ENCODE peak calls at places on chromosomes 16 and 17, in four cellular contexts. Y, O, H and U are unnamed samples. For H3K27me3, the result is how much of the 10 kb centered on the place peaks cover.

GRCh38 chr17:44967026-44967906 is 837 bp downstream of the C1QL1 start:
- DNase-seq in H (peak), O (no peak), Y (peak), U (peak)

GRCh38 chr17:62099532-62099931 is 34.5 kb upstream of the MED13 start:
- DNase-seq in H (no peak), Y (no peak), O (no peak), U (no peak)

GRCh38 chr16:52069866-52070265 is 477.1 kb downstream of the TOX3 start:
- DNase-seq in Y (no peak), O (no peak), H (peak), U (peak)

GRCh38 chr16:29674188-29674587 is 4.8 kb upstream of the QPRT start:
- DNase-seq in H (no peak), O (no peak), Y (no peak), U (no peak)

GRCh38 chr16:72068930-72069329 is 5.9 kb downstream of the HPR start:
- DNase-seq in O (no peak), H (no peak), Y (no peak), U (no peak)

GRCh38 chr16:3431779-3432219 is 11.5 kb downstream of the ZNF597 start:
- DNase-seq in H (no peak), Y (peak), O (peak), U (no peak)

GRCh38 chr16:31458073-31458834 is 1.0 kb upstream of the ARMC5 start:
- DNase-seq in O (peak), Y (peak), H (peak), U (peak)

GRCh38 chr17:76481091-76481655 is 13.8 kb downstream of the AANAT start:
- DNase-seq in Y (no peak), O (no peak), H (no peak), U (no peak)

GRCh38 chr16:72291531-72291981 is 119.6 kb upstream of the PMFBP1 start:
- DNase-seq in H (no peak), O (no peak), Y (no peak), U (no peak)

GRCh38 chr16:16908058-16908457 is 529.1 kb downstream of the NPIPA7 start:
- DNase-seq in O (no peak), Y (no peak), H (no peak), U (no peak)

GRCh38 chr17:10752696-10753095 is 22.9 kb upstream of the TMEM220 start:
- DNase-seq in H (no peak), Y (no peak), O (no peak), U (no peak)

GRCh38 chr17:38404174-38404943 is 23.9 kb upstream of the ARHGAP23 start:
- DNase-seq in H (no peak), O (no peak), Y (no peak), U (peak)
- H3K27me3 ChIP-seq in H (under half), O (under half), Y (under half), U (under half)

GRCh38 chr16:5075637-5076036 is 4.0 kb downstream of the ALG1 start:
- DNase-seq in Y (no peak), H (no peak), O (no peak), U (peak)
- H3K27me3 ChIP-seq in Y (under half), H (under half), O (under half), U (under half)

DNA sequence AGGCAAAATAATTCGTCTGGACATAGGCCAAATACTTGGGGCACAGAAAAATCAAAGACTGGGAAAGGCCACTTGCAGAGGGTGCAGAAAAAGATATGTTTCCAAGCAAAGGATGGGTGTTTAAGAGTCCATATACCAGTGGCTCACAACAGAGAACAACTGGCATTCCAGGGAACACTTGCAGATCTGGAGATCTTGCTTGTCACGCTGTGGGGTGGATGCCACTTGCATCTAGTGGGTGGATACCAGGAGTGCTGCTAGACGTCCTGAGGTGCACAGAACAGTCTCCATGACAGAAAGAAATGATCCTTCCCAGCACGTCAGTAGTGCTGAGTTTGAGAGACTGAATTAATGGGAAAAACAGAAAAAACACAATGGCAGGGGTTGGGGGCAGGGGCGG is 8.4 kb downstream of the CBX8 start:
- DNase-seq in Y (no peak), O (no peak), H (no peak), U (peak)
- H3K27me3 ChIP-seq in Y (under half), O (half or more), H (half or more), U (half or more)

GRCh38 chr17:57955183-57955952 is at the start of gene CUEDC1:
- DNase-seq in H (peak), O (peak), Y (peak), U (peak)
- H3K27me3 ChIP-seq in H (under half), O (under half), Y (under half), U (under half)

DNA sequence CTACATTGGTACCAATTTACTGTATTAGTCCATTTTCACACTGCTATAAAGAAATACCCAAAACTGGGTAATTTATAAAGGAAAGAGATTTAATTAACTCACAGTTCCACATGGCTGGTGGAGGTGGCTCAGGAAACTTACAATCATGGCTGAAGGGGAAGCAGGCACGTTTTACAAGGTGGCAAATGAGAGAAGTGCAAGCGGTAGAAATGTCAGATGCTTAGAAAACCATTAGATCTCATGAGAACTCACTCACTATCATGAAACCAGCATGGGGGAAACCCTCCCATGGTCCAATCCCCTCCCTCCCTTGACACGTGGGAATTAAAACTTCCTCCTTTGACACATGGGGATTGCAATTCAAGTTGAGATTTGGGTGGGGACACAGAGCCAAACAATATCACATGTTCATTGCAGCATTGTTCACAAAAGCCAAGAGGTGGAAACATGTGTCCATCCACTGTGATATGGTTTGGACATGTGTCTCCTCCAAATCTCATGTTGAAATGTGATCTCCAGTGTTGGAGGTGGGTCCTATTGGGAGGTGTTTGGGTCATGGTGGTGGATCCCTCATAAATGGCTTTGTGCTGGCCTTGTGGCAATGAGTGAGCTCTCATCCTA is 3.1 kb upstream of the SPACA3 start:
- DNase-seq in O (no peak), Y (no peak), H (no peak), U (no peak)
- H3K27me3 ChIP-seq in O (under half), Y (under half), H (under half), U (under half)